ENCODE peak calls at places on chromosomes 13 and 19, in ten cellular contexts. N is neuronal stem cell; M is stimulated activated effector memory CD8-positive, alpha-beta T cell treated with anti-CD3 and anti-CD28 coated beads, Interleukin-12 subunit alpha, Interleukin-12 subunit beta, amount 100 ng/mL, for 72 hours; P is activated T-cell treated with anti-CD3 and anti-CD28 coated beads for 1 hour; X is nucleus accumbens; W is activated T-helper 1 cell treated with Interleukin-2 at 50 U/mL for 16 hours; H is body of pancreas; B is NCI-H460; T is T-helper 2 cell; D is GM13976. K is an unnamed sample.

GRCh38 chr19:35717665-35718344 is at the start of gene KMT2B:
- DNase-seq in N (no peak), M (peak), P (no peak), X (peak), W (no peak), H (no peak), B (peak), T (no peak), D (peak), K (no peak)

GRCh38 chr13:94362411-94362909 is 117.0 kb downstream of the DCT start:
- DNase-seq in N (peak), M (peak), P (peak), X (peak), W (peak), H (peak), B (peak), T (peak), D (peak), K (peak)

GRCh38 chr13:52428295-52428694 is 22.1 kb downstream of the VPS36 start:
- DNase-seq in N (no peak), M (no peak), P (no peak), X (no peak), W (no peak), H (no peak), B (no peak), T (no peak), D (no peak), K (no peak)

GRCh38 chr13:111521030-111521429 is 200.6 kb downstream of the TEX29 start:
- DNase-seq in N (no peak), M (no peak), P (no peak), X (no peak), W (no peak), H (no peak), B (no peak), T (no peak), D (no peak), K (no peak)

GRCh38 chr19:5130371-5131030 is 161.6 kb downstream of the KDM4B start:
- DNase-seq in N (no peak), M (no peak), P (peak), X (no peak), W (peak), H (peak), B (no peak), T (peak), D (peak), K (peak)

GRCh38 chr13:95530178-95530577 is 22.3 kb upstream of the CLDN10 start:
- DNase-seq in N (no peak), M (no peak), P (no peak), X (no peak), W (no peak), H (peak), B (peak), T (no peak), D (no peak), K (no peak)

GRCh38 chr19:11422163-11423068 is 3.3 kb upstream of the RGL3 start:
- DNase-seq in N (peak), M (peak), P (peak), X (peak), W (peak), H (peak), B (peak), T (peak), D (peak), K (peak)

GRCh38 chr19:40358773-40359172 is 10.3 kb downstream of the PLD3 start:
- DNase-seq in N (no peak), M (no peak), P (no peak), X (no peak), W (no peak), H (no peak), B (no peak), T (no peak), D (peak), K (no peak)

GRCh38 chr13:44270153-44270552 is 103.5 kb upstream of the SERP2 start:
- DNase-seq in N (no peak), M (no peak), P (no peak), X (no peak), W (no peak), H (no peak), B (no peak), T (no peak), D (no peak), K (no peak)

GRCh38 chr19:28710278-28710677 is 502.7 kb downstream of the UQCRFS1 start:
- DNase-seq in N (peak), M (no peak), P (no peak), X (no peak), W (no peak), H (no peak), B (peak), T (no peak), D (no peak), K (no peak)

GRCh38 chr19:50778906-50779430 is 8.7 kb downstream of the GPR32 start:
- DNase-seq in N (no peak), M (no peak), P (no peak), X (no peak), W (no peak), H (no peak), B (no peak), T (no peak), D (no peak), K (no peak)

GRCh38 chr19:49231389-49231788 is 73.8 kb downstream of the TRPM4 start:
- DNase-seq in N (no peak), M (peak), P (no peak), X (no peak), W (no peak), H (no peak), B (no peak), T (no peak), D (peak), K (no peak)

K was measured in stimulated activated naive CD4-positive, alpha-beta T cell.